ENCODE peak calls at places on chromosomes 12 and 14, in seven cellular contexts. M is lower lobe of right lung; K is breast epithelium; C is upper lobe of left lung; S is CD8-positive, alpha-beta T cell; F is gastrocnemius medialis; D is osteoblast. Q is an unnamed sample.

GRCh38 chr14:70168401-70168800 is 20.4 kb downstream of the SLC8A3 start:
- DNase-seq in C (no peak), D (no peak), F (no peak), M (no peak), S (no peak), K (no peak), Q (no peak)

GRCh38 chr12:47547077-47547476 is 158.8 kb downstream of the RPAP3 start:
- DNase-seq in S (no peak), F (no peak), M (no peak), D (peak; percentile 49), K (no peak), C (no peak), Q (no peak)

GRCh38 chr12:59429766-59430165 is 166.1 kb upstream of the SLC16A7 start:
- DNase-seq in M (no peak), S (no peak), D (no peak), K (no peak), C (no peak), F (no peak), Q (no peak)

GRCh38 chr12:94879542-94879941 is 124.0 kb downstream of the NDUFA12 start:
- DNase-seq in K (no peak), D (no peak), M (no peak), C (no peak), F (no peak), S (no peak), Q (no peak)

GRCh38 chr12:175250-175649 is 38.7 kb downstream of the SLC6A12 start:
- DNase-seq in C (no peak), M (no peak), K (no peak), D (no peak), S (no peak), F (no peak), Q (no peak)

GRCh38 chr14:47040490-47040889 is 388.9 kb upstream of the RPL10L start:
- DNase-seq in F (no peak), K (no peak), D (no peak), S (no peak), M (no peak), C (peak; percentile 21), Q (no peak)

GRCh38 chr12:15602051-15602672 is 187.0 kb downstream of the EPS8 start:
- DNase-seq in F (no peak), K (no peak), M (no peak), S (no peak), D (peak; percentile 21), C (no peak), Q (no peak)

GRCh38 chr14:88013750-88014349 is 8.9 kb downstream of the GPR65 start:
- DNase-seq in K (peak; percentile 59), C (peak; percentile 82), F (peak; percentile 53), D (no peak), M (peak; percentile 60), S (peak; percentile 59), Q (peak; percentile 79)

GRCh38 chr12:46386360-46386867 is 13.8 kb upstream of the SLC38A2 start:
- DNase-seq in K (no peak), S (no peak), M (no peak), F (no peak), D (no peak), C (no peak), Q (no peak)

GRCh38 chr14:39376671-39377403 is 55.4 kb downstream of the FBXO33 start:
- DNase-seq in F (no peak), C (no peak), K (no peak), M (no peak), S (no peak), D (no peak), Q (no peak)

GRCh38 chr14:81433378-81433777 is 33.3 kb upstream of the STON2 start:
- DNase-seq in C (no peak), K (no peak), S (no peak), M (no peak), F (no peak), D (peak; percentile 79), Q (no peak)

GRCh38 chr14:24113801-24114535 is 609 bp upstream of the DCAF11 start:
- DNase-seq in M (peak; percentile 91), C (peak; percentile 89), K (peak; percentile 79), S (no peak), F (peak; percentile 91), D (peak; percentile 92), Q (peak; percentile 94)

GRCh38 chr14:82075566-82075965 is 541.9 kb upstream of the SEL1L start:
- DNase-seq in D (no peak), F (no peak), M (no peak), K (no peak), C (no peak), S (no peak), Q (peak; percentile 79)

GRCh38 chr14:71361335-71361734 is 454.1 kb downstream of the PCNX1 start:
- DNase-seq in K (no peak), S (no peak), F (no peak), M (no peak), C (no peak), D (no peak), Q (no peak)

GRCh38 chr12:112354399-112354798 is 27.8 kb downstream of the HECTD4 start:
- DNase-seq in M (no peak), F (no peak), K (no peak), C (no peak), D (no peak), S (no peak), Q (no peak)

GRCh38 chr14:38073641-38074040 is 134.1 kb upstream of the SSTR1 start:
- DNase-seq in D (no peak), F (no peak), M (no peak), C (no peak), K (no peak), S (no peak), Q (no peak)

GRCh38 chr12:95838125-95838524 is 20.6 kb upstream of the SNRPF start:
- DNase-seq in F (no peak), D (no peak), S (no peak), C (peak; percentile 59), K (no peak), M (no peak), Q (no peak)

GRCh38 chr14:63045612-63046320 is 508 bp upstream of the KCNH5 start:
- DNase-seq in S (no peak), M (peak; percentile 41), K (no peak), D (peak; percentile 85), F (no peak), C (no peak), Q (peak; percentile 68)

GRCh38 chr12:29086325-29087271 is 62.5 kb upstream of the FAR2 start:
- DNase-seq in M (no peak), D (no peak), S (no peak), K (no peak), F (no peak), C (no peak), Q (no peak)

GRCh38 chr12:71693126-71693525 is 7.2 kb downstream of the TMEM19 start:
- DNase-seq in D (no peak), K (no peak), S (no peak), F (no peak), C (no peak), M (no peak), Q (no peak)

GRCh38 chr12:71695782-71696181 is 9.9 kb downstream of the TMEM19 start:
- DNase-seq in D (no peak), K (no peak), F (no peak), M (no peak), C (no peak), S (no peak), Q (no peak)

GRCh38 chr12:71691504-71692129 is 5.7 kb downstream of the TMEM19 start:
- DNase-seq in D (no peak), K (no peak), C (no peak), F (no peak), S (no peak), M (no peak), Q (no peak)

GRCh38 chr12:71688961-71689570 is 3.2 kb downstream of the TMEM19 start:
- DNase-seq in F (no peak), S (no peak), C (no peak), K (no peak), M (no peak), D (no peak), Q (no peak)

GRCh38 chr12:71694099-71694820 is 8.4 kb downstream of the TMEM19 start:
- DNase-seq in M (no peak), C (no peak), K (no peak), F (no peak), S (no peak), D (no peak), Q (no peak)
- H3K27ac ChIP-seq in M (no peak overlapping the region), C (no peak overlapping the region), K (no peak overlapping the region), F (peak overlapping the region; percentile 57), S (no peak overlapping the region), D (no peak overlapping the region), Q (no peak overlapping the region)

DNA sequence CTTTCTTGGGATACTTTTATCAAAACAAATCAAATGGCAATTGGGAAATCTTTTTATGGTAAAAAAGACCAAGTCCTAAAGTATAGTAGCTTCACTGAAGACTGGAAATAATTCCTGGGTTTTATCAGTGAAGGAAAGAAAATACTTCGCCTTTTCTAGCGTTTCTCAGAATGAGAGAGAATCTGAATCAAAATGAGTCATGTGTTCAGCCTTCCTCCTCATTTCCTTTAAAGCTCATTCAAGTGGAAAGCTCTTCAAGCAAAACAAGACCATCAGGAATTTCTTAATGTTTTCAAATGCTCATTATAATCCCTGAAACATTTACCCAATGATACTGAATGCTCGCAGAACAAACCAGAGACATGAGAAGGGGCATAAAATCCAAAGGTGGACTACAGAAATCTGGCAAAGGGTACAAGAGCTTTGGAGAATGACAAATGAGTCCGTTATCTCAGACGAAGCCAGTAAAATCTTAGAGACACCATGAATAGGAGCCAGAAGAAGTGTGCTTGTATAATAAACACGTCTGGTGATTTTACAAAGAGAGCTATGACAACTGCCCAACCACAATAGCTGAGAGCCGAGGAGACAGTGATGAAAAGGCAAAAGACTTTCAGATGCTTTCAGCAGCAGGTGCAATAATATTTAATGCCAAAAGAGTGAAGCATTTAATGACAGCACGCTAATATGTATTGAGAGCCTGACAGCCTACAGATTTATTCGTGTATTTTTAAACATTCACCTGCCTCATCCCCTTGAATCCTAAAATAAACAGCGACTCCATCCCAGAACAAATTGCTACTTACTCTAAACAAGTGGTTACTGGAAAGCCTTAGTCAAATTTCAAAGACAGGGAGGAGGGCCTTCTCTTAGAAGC is 19.1 kb downstream of the SPRING1 start:
- DNase-seq in F (no peak), K (no peak), S (no peak), M (no peak), D (peak; percentile 68), C (no peak), Q (no peak)
- H3K4me1 ChIP-seq in F (peaks cover 42% of the 10 kb centered on the region), K (peaks cover 4% of the 10 kb centered on the region), S (no peaks in the 10 kb centered on the region), M (peaks cover 23% of the 10 kb centered on the region), D (peaks cover 23% of the 10 kb centered on the region), C (peaks cover 21% of the 10 kb centered on the region), Q (no peaks in the 10 kb centered on the region)

GRCh38 chr12:133083345-133083744 is 2.6 kb downstream of the ZNF140 start:
- DNase-seq in S (no peak), F (no peak), C (no peak), D (no peak), M (no peak), K (no peak), Q (no peak)

GRCh38 chr12:133080619-133081407 is at the start of gene ZNF140:
- DNase-seq in C (peak; percentile 96), M (peak; percentile 98), K (peak; percentile 95), D (peak; percentile 95), F (peak; percentile 94), S (peak; percentile 95), Q (peak; percentile 98)

GRCh38 chr12:133081408-133081806 is 684 bp downstream of the ZNF140 start:
- DNase-seq in C (peak; percentile 21), S (no peak), K (no peak), F (no peak), M (no peak), D (no peak), Q (no peak)

GRCh38 chr12:133080051-133080618 is 588 bp upstream of the ZNF140 start:
- DNase-seq in C (peak; percentile 98), M (peak; percentile 99), K (peak; percentile 97), D (peak; percentile 91), F (peak; percentile 99), S (peak; percentile 95), Q (peak; percentile 100)
- H3K9me3 ChIP-seq in C (peaks cover 68% of the 10 kb centered on the region), M (peaks cover 76% of the 10 kb centered on the region), K (peaks cover 83% of the 10 kb centered on the region), D (peaks cover 12% of the 10 kb centered on the region), F (peaks cover 50% of the 10 kb centered on the region), S (peaks cover 51% of the 10 kb centered on the region), Q (peaks cover 17% of the 10 kb centered on the region)

GRCh38 chr14:104425763-104426691 is 153.5 kb upstream of the C14orf180 start:
- DNase-seq in S (no peak), C (no peak), F (no peak), K (no peak), D (peak; percentile 85), M (no peak), Q (no peak)
- H3K27ac ChIP-seq in S (no peak overlapping the region), C (no peak overlapping the region), F (no peak overlapping the region), K (no peak overlapping the region), D (no peak overlapping the region), M (no peak overlapping the region), Q (no peak overlapping the region)